ENCODE peak calls at places on chromosome 13, in four cellular contexts. P, Q, R and W are unnamed samples.

GRCh38 chr13:30551194-30551593 is 66.5 kb upstream of the USPL1 start:
- DNase-seq in P (peak), Q (no peak), R (peak), W (no peak)

GRCh38 chr13:114002771-114003321 is 29.0 kb upstream of the C13orf46 start:
- DNase-seq in Q (no peak), P (no peak), R (no peak), W (no peak)

GRCh38 chr13:27403727-27404385 is 20.6 kb upstream of the GTF3A start:
- DNase-seq in Q (no peak), R (peak), P (no peak), W (no peak)

GRCh38 chr13:67224148-67224846 is 5.8 kb downstream of the PCDH9 start:
- DNase-seq in P (peak), R (peak), Q (peak), W (peak)

GRCh38 chr13:44063881-44064280 is 184.2 kb downstream of the LACC1 start:
- DNase-seq in Q (no peak), P (no peak), R (no peak), W (no peak)

GRCh38 chr13:31913459-31913858 is 118.1 kb upstream of the FRY start:
- DNase-seq in R (no peak), Q (no peak), P (no peak), W (no peak)

GRCh38 chr13:79382545-79383275 is 23.3 kb downstream of the RBM26 start:
- DNase-seq in R (no peak), Q (no peak), P (no peak), W (no peak)

GRCh38 chr13:111594606-111595005 is 274.2 kb downstream of the TEX29 start:
- DNase-seq in P (no peak), Q (no peak), R (no peak), W (no peak)

GRCh38 chr13:114229486-114229885 is 5.2 kb upstream of the CDC16 start:
- DNase-seq in P (no peak), R (no peak), Q (no peak), W (no peak)

GRCh38 chr13:110506859-110507566 is 54.5 kb downstream of the RAB20 start:
- DNase-seq in R (no peak), P (no peak), Q (no peak), W (peak)

GRCh38 chr13:28494861-28495585 is at the start of gene FLT1:
- DNase-seq in Q (peak), P (peak), R (no peak), W (no peak)

GRCh38 chr13:73056054-73056962 is 2.5 kb upstream of the KLF5 start:
- DNase-seq in R (peak), P (no peak), Q (no peak), W (no peak)

GRCh38 chr13:42803563-42804212 is 22.3 kb downstream of the FAM216B start:
- DNase-seq in Q (no peak), R (no peak), P (no peak), W (no peak)

GRCh38 chr13:112768795-112769411 is 79.1 kb downstream of the ATP11A start:
- DNase-seq in Q (no peak), P (no peak), R (no peak), W (no peak)

GRCh38 chr13:27593267-27593666 is 27.1 kb downstream of the LNX2 start:
- DNase-seq in Q (no peak), P (no peak), R (no peak), W (no peak)

GRCh38 chr13:36414461-36414860 is 17.8 kb upstream of the CCNA1 start:
- DNase-seq in P (no peak), R (no peak), Q (no peak), W (no peak)

GRCh38 chr13:46119883-46120614 is 15.2 kb upstream of the CPB2 start:
- DNase-seq in Q (no peak), R (no peak), P (peak), W (peak)

GRCh38 chr13:23321534-23322241 is 111.8 kb downstream of the SACS start:
- DNase-seq in P (no peak), Q (no peak), R (peak), W (no peak)

GRCh38 chr13:112244061-112244460 is 132.1 kb upstream of the SPACA7 start:
- DNase-seq in Q (no peak), R (no peak), P (no peak), W (no peak)

GRCh38 chr13:40494513-40494912 is 171.9 kb downstream of the FOXO1 start:
- DNase-seq in R (no peak), Q (no peak), P (no peak), W (no peak)

GRCh38 chr13:23140492-23140891 is 40.3 kb upstream of the SGCG start:
- DNase-seq in R (no peak), P (no peak), Q (no peak), W (no peak)

GRCh38 chr13:46389985-46390384 is 2.9 kb upstream of the RUBCNL start:
- DNase-seq in R (peak), Q (no peak), P (no peak), W (no peak)

GRCh38 chr13:48110132-48110868 is 15.4 kb upstream of the MED4 start:
- DNase-seq in P (no peak), Q (no peak), R (no peak), W (no peak)
- TF ChIP-seq ELF4 in P (no peak), Q (no peak), R (no peak), W (no peak)

GRCh38 chr13:95552539-95553270 is at the start of gene CLDN10:
- DNase-seq in R (no peak), Q (peak), P (no peak), W (peak)
- TF ChIP-seq ELF4 in R (no peak), Q (no peak), P (no peak), W (no peak)

DNA sequence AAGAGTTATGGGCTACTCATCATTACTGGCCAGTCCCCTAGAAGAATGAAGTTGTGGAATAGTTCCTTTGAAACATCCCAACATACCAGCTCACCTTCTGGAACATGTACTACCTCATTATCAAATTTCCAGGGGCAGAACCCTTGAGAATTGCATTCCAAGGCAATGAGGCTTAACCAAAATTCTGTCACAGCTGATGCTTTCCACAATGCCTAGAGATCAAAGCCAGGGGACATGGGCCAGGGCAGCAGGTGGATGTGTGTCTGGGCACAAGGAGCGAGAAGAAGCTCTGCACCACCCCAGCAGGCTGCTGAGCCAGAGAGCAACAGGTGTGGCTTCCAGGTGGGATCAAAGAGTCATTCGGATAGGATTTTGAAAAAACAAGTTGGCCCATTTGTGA is 362.1 kb downstream of the EFNB2 start:
- DNase-seq in R (no peak), P (no peak), Q (no peak), W (no peak)
- TF ChIP-seq ELF4 in R (no peak), P (no peak), Q (no peak), W (no peak)

GRCh38 chr13:104837756-104838155 is 1697.7 kb downstream of the EFNB2 start:
- DNase-seq in R (no peak), Q (no peak), P (no peak), W (no peak)
- TF ChIP-seq ELF4 in R (no peak), Q (no peak), P (no peak), W (no peak)

GRCh38 chr13:83327091-83327490 is 555.2 kb downstream of the SLITRK1 start:
- DNase-seq in R (no peak), P (no peak), Q (no peak), W (no peak)
- TF ChIP-seq ELF4 in R (no peak), P (no peak), Q (no peak), W (no peak)